ENCODE peak calls at places on chromosomes 7 and 10, in six cellular contexts. L, A, P, Z, O and Q are unnamed samples.

GRCh38 chr10:7662522-7662921 is 4.2 kb downstream of the ITIH5 start:
- DNase-seq in L (no peak), A (no peak), P (no peak), Z (no peak), O (no peak), Q (no peak)

GRCh38 chr7:98211221-98211675 is at the start of gene BHLHA15:
- DNase-seq in L (no peak), A (peak), P (no peak), Z (peak), O (no peak), Q (no peak)

GRCh38 chr7:886626-887487 is 10.5 kb downstream of the GET4 start:
- DNase-seq in L (no peak), A (no peak), P (no peak), Z (peak), O (no peak), Q (no peak)

GRCh38 chr10:102770792-102771191 is 27.0 kb downstream of the WBP1L start:
- DNase-seq in L (no peak), A (no peak), P (no peak), Z (no peak), O (no peak), Q (no peak)

GRCh38 chr7:150983893-150984368 is 5.8 kb upstream of the KCNH2 start:
- DNase-seq in L (no peak), A (no peak), P (peak), Z (no peak), O (no peak), Q (no peak)

GRCh38 chr10:82282782-82283456 is 407.9 kb downstream of the NRG3 start:
- DNase-seq in L (no peak), A (no peak), P (no peak), Z (no peak), O (no peak), Q (no peak)

GRCh38 chr7:47536705-47537611 is 45.0 kb downstream of the TNS3 start:
- DNase-seq in L (no peak), A (no peak), P (no peak), Z (peak), O (peak), Q (no peak)

GRCh38 chr7:7581531-7582179 is 15.0 kb downstream of the MIOS start:
- DNase-seq in L (no peak), A (no peak), P (no peak), Z (no peak), O (no peak), Q (no peak)

GRCh38 chr10:95333997-95334792 is 43.4 kb upstream of the PDLIM1 start:
- DNase-seq in L (no peak), A (no peak), P (no peak), Z (no peak), O (peak), Q (no peak)

GRCh38 chr7:139699640-139700504 is 77.9 kb downstream of the HIPK2 start:
- DNase-seq in L (no peak), A (no peak), P (no peak), Z (no peak), O (no peak), Q (no peak)

GRCh38 chr7:54888736-54889082 is 129.7 kb upstream of the SEC61G start:
- DNase-seq in L (no peak), A (no peak), P (no peak), Z (no peak), O (no peak), Q (no peak)

GRCh38 chr7:155283565-155284194 is 14.0 kb upstream of the INSIG1 start:
- DNase-seq in L (no peak), A (no peak), P (no peak), Z (no peak), O (no peak), Q (no peak)

GRCh38 chr10:90865400-90865799 is 6.4 kb upstream of the RPP30 start:
- DNase-seq in L (no peak), A (no peak), P (peak), Z (no peak), O (no peak), Q (peak)

GRCh38 chr10:33521062-33521461 is 186.6 kb upstream of the NRP1 start:
- DNase-seq in L (no peak), A (no peak), P (no peak), Z (no peak), O (peak), Q (no peak)

GRCh38 chr7:112997831-112998230 is 88.8 kb downstream of the GPR85 start:
- DNase-seq in L (no peak), A (no peak), P (no peak), Z (no peak), O (no peak), Q (no peak)

GRCh38 chr7:36855330-36855729 is 131.0 kb upstream of the AOAH start:
- DNase-seq in L (no peak), A (no peak), P (no peak), Z (no peak), O (no peak), Q (no peak)

GRCh38 chr7:122844191-122844988 is 41.9 kb downstream of the CADPS2 start:
- DNase-seq in L (no peak), A (no peak), P (no peak), Z (no peak), O (no peak), Q (no peak)

GRCh38 chr7:47485640-47486435 is 96.1 kb downstream of the TNS3 start:
- DNase-seq in L (no peak), A (no peak), P (no peak), Z (no peak), O (no peak), Q (no peak)